ENCODE peak calls at places on chromosomes 16 and 17, in five cellular contexts. One of them, this sample, is unnamed.

GRCh38 chr17:66524848-66525247 is 222.4 kb downstream of the PRKCA start:
- DNase-seq in HepG2: no peak
- DNase-seq in GM12878: no peak
- DNase-seq in HCT116: no peak
- DNase-seq in K562: no peak
- DNase-seq in this sample: no peak

GRCh38 chr16:80862153-80862552 is 57.8 kb upstream of the CDYL2 start:
- DNase-seq in GM12878: no peak
- DNase-seq in HCT116: no peak
- DNase-seq in HepG2: no peak
- DNase-seq in K562: no peak
- DNase-seq in this sample: no peak

GRCh38 chr17:76871668-76872067 is 3.5 kb downstream of the MGAT5B start:
- DNase-seq in K562: no peak
- DNase-seq in HepG2: no peak
- DNase-seq in GM12878: no peak
- DNase-seq in HCT116: no peak
- DNase-seq in this sample: no peak

GRCh38 chr16:70520612-70521297 is 2.6 kb downstream of the COG4 start:
- DNase-seq in GM12878: no peak
- DNase-seq in K562: no peak
- DNase-seq in HepG2: no peak
- DNase-seq in HCT116: no peak
- DNase-seq in this sample: no peak

GRCh38 chr17:81833160-81833920 is at the start of gene MCRIP1:
- DNase-seq in GM12878: peak; percentile 72
- DNase-seq in K562: peak; percentile 97
- DNase-seq in HepG2: peak; percentile 91
- DNase-seq in HCT116: peak; percentile 91
- DNase-seq in this sample: peak; percentile 98

GRCh38 chr17:43393944-43394482 is 4.8 kb upstream of the ARL4D start:
- DNase-seq in GM12878: no peak
- DNase-seq in HepG2: peak; percentile 83
- DNase-seq in HCT116: peak; percentile 79
- DNase-seq in K562: peak; percentile 87
- DNase-seq in this sample: peak; percentile 98

GRCh38 chr16:48948911-48949310 is 332.7 kb downstream of the CBLN1 start:
- DNase-seq in HepG2: no peak
- DNase-seq in HCT116: no peak
- DNase-seq in K562: no peak
- DNase-seq in GM12878: no peak
- DNase-seq in this sample: no peak

GRCh38 chr16:77043076-77043475 is 147.9 kb upstream of the MON1B start:
- DNase-seq in HCT116: peak; percentile 8
- DNase-seq in K562: no peak
- DNase-seq in HepG2: no peak
- DNase-seq in GM12878: no peak
- DNase-seq in this sample: peak; percentile 53

GRCh38 chr17:64662774-64663367 is 764 bp upstream of the SMURF2 start:
- DNase-seq in K562: no peak
- DNase-seq in HCT116: peak; percentile 82
- DNase-seq in GM12878: no peak
- DNase-seq in HepG2: no peak
- DNase-seq in this sample: peak; percentile 91

GRCh38 chr16:74556375-74556922 is 50.5 kb downstream of the GLG1 start:
- DNase-seq in HepG2: no peak
- DNase-seq in HCT116: peak; percentile 51
- DNase-seq in GM12878: no peak
- DNase-seq in K562: no peak
- DNase-seq in this sample: no peak

GRCh38 chr16:19014456-19014855 is 30.7 kb downstream of the TMC7 start:
- DNase-seq in K562: no peak
- DNase-seq in GM12878: no peak
- DNase-seq in HCT116: no peak
- DNase-seq in HepG2: peak; percentile 41
- DNase-seq in this sample: peak; percentile 50

GRCh38 chr16:84550096-84550495 is 45.6 kb upstream of the MEAK7 start:
- DNase-seq in HepG2: no peak
- DNase-seq in K562: no peak
- DNase-seq in HCT116: no peak
- DNase-seq in GM12878: no peak
- DNase-seq in this sample: no peak

GRCh38 chr16:56542039-56542438 is 22.2 kb upstream of the BBS2 start:
- DNase-seq in HCT116: no peak
- DNase-seq in GM12878: no peak
- DNase-seq in K562: no peak
- DNase-seq in HepG2: no peak
- DNase-seq in this sample: no peak

GRCh38 chr17:81049372-81049911 is 14.5 kb downstream of the BAIAP2 start:
- DNase-seq in HepG2: no peak
- DNase-seq in GM12878: peak; percentile 17
- DNase-seq in K562: no peak
- DNase-seq in HCT116: no peak
- DNase-seq in this sample: no peak

GRCh38 chr17:76497979-76498885 is 3.0 kb downstream of the RHBDF2 start:
- DNase-seq in GM12878: no peak
- DNase-seq in HepG2: peak; percentile 55
- DNase-seq in K562: no peak
- DNase-seq in HCT116: no peak
- DNase-seq in this sample: peak; percentile 65

GRCh38 chr16:1610841-1611653 is 825 bp downstream of the IFT140 start:
- DNase-seq in HCT116: no peak
- DNase-seq in K562: no peak
- DNase-seq in GM12878: no peak
- DNase-seq in HepG2: no peak
- DNase-seq in this sample: no peak

GRCh38 chr17:19646788-19647696 is 1.5 kb upstream of the ALDH3A2 start:
- DNase-seq in HCT116: peak; percentile 52
- DNase-seq in GM12878: no peak
- DNase-seq in K562: no peak
- DNase-seq in HepG2: peak; percentile 69
- DNase-seq in this sample: peak; percentile 52

GRCh38 chr17:65231662-65232335 is 94.6 kb downstream of the RGS9 start:
- DNase-seq in HepG2: peak; percentile 70
- DNase-seq in K562: peak; percentile 77
- DNase-seq in HCT116: peak; percentile 74
- DNase-seq in GM12878: peak; percentile 12
- DNase-seq in this sample: peak; percentile 92

GRCh38 chr17:79612468-79613194 is 1.8 kb upstream of the RBFOX3 start:
- DNase-seq in GM12878: no peak
- DNase-seq in K562: peak; percentile 81
- DNase-seq in HepG2: peak; percentile 46
- DNase-seq in HCT116: peak; percentile 63
- DNase-seq in this sample: peak; percentile 94

GRCh38 chr17:40551874-40552768 is 13.2 kb downstream of the CCR7 start:
- DNase-seq in HCT116: no peak
- DNase-seq in K562: no peak
- DNase-seq in HepG2: peak; percentile 95
- DNase-seq in GM12878: no peak
- DNase-seq in this sample: no peak

GRCh38 chr17:6969323-6969726 is 26.5 kb upstream of the ALOX12 start:
- DNase-seq in HCT116: no peak
- DNase-seq in K562: no peak
- DNase-seq in HepG2: peak; percentile 12
- DNase-seq in GM12878: no peak
- DNase-seq in this sample: no peak

GRCh38 chr16:75552951-75553350 is 3.1 kb downstream of the TMEM231 start:
- DNase-seq in GM12878: no peak
- DNase-seq in HepG2: no peak
- DNase-seq in HCT116: no peak
- DNase-seq in K562: no peak
- DNase-seq in this sample: no peak

GRCh38 chr17:65800655-65801054 is 239.2 kb upstream of the AXIN2 start:
- DNase-seq in GM12878: no peak
- DNase-seq in HepG2: no peak
- DNase-seq in K562: no peak
- DNase-seq in HCT116: no peak
- DNase-seq in this sample: no peak

GRCh38 chr17:14922421-14922820 is 342.7 kb downstream of the PMP22 start:
- DNase-seq in HCT116: no peak
- DNase-seq in K562: no peak
- DNase-seq in HepG2: no peak
- DNase-seq in GM12878: no peak
- DNase-seq in this sample: no peak

GRCh38 chr16:21338537-21339268 is 60.6 kb upstream of the CRYM start:
- DNase-seq in GM12878: no peak
- DNase-seq in HCT116: no peak
- DNase-seq in HepG2: peak; percentile 87
- DNase-seq in K562: no peak
- DNase-seq in this sample: no peak

GRCh38 chr16:64391009-64391663 is 730.7 kb downstream of the CDH11 start:
- DNase-seq in K562: no peak
- DNase-seq in HepG2: peak; percentile 21
- DNase-seq in HCT116: no peak
- DNase-seq in GM12878: no peak
- DNase-seq in this sample: no peak

GRCh38 chr16:88478889-88479794 is 26.1 kb downstream of the ZFPM1 start:
- DNase-seq in HepG2: no peak
- DNase-seq in HCT116: no peak
- DNase-seq in GM12878: no peak
- DNase-seq in K562: no peak
- DNase-seq in this sample: no peak

GRCh38 chr16:88476817-88477397 is 23.8 kb downstream of the ZFPM1 start:
- DNase-seq in HepG2: no peak
- DNase-seq in K562: no peak
- DNase-seq in HCT116: no peak
- DNase-seq in GM12878: no peak
- DNase-seq in this sample: no peak

GRCh38 chr16:88476203-88476602 is 23.1 kb downstream of the ZFPM1 start:
- DNase-seq in HCT116: no peak
- DNase-seq in GM12878: no peak
- DNase-seq in K562: no peak
- DNase-seq in HepG2: no peak
- DNase-seq in this sample: no peak

GRCh38 chr16:88478115-88478514 is 25.0 kb downstream of the ZFPM1 start:
- DNase-seq in K562: no peak
- DNase-seq in HCT116: no peak
- DNase-seq in HepG2: no peak
- DNase-seq in GM12878: no peak
- DNase-seq in this sample: no peak

GRCh38 chr16:88477631-88478030 is 24.6 kb downstream of the ZFPM1 start:
- DNase-seq in HepG2: no peak
- DNase-seq in GM12878: no peak
- DNase-seq in K562: no peak
- DNase-seq in HCT116: no peak
- DNase-seq in this sample: no peak
- H4K20me1 ChIP-seq in HepG2: peaks cover 31% of the 10 kb centered on the region
- H4K20me1 ChIP-seq in GM12878: peaks cover 4% of the 10 kb centered on the region
- H4K20me1 ChIP-seq in K562: peaks cover 67% of the 10 kb centered on the region
- H4K20me1 ChIP-seq in HCT116: no peaks in the 10 kb centered on the region
- H4K20me1 ChIP-seq in this sample: no peaks in the 10 kb centered on the region

GRCh38 chr16:51638338-51639135 is 487.5 kb upstream of the SALL1 start:
- DNase-seq in HepG2: no peak
- DNase-seq in HCT116: no peak
- DNase-seq in K562: no peak
- DNase-seq in GM12878: no peak
- DNase-seq in this sample: no peak

GRCh38 chr16:51636913-51637743 is 486.1 kb upstream of the SALL1 start:
- DNase-seq in HCT116: no peak
- DNase-seq in K562: no peak
- DNase-seq in HepG2: no peak
- DNase-seq in GM12878: no peak
- DNase-seq in this sample: peak; percentile 91

GRCh38 chr16:51637744-51638100 is 486.7 kb upstream of the SALL1 start:
- DNase-seq in K562: no peak
- DNase-seq in HCT116: no peak
- DNase-seq in HepG2: no peak
- DNase-seq in GM12878: no peak
- DNase-seq in this sample: no peak

GRCh38 chr16:51640196-51640595 is 489.1 kb upstream of the SALL1 start:
- DNase-seq in GM12878: no peak
- DNase-seq in HCT116: no peak
- DNase-seq in HepG2: no peak
- DNase-seq in K562: no peak
- DNase-seq in this sample: peak; percentile 39

GRCh38 chr16:51641191-51641765 is 490.2 kb upstream of the SALL1 start:
- DNase-seq in HCT116: no peak
- DNase-seq in K562: no peak
- DNase-seq in HepG2: no peak
- DNase-seq in GM12878: no peak
- DNase-seq in this sample: no peak
- TF ChIP-seq REST in HCT116: no peak
- TF ChIP-seq REST in K562: no peak
- TF ChIP-seq REST in HepG2: no peak
- TF ChIP-seq REST in GM12878: no peak
- TF ChIP-seq REST in this sample: no peak

DNA sequence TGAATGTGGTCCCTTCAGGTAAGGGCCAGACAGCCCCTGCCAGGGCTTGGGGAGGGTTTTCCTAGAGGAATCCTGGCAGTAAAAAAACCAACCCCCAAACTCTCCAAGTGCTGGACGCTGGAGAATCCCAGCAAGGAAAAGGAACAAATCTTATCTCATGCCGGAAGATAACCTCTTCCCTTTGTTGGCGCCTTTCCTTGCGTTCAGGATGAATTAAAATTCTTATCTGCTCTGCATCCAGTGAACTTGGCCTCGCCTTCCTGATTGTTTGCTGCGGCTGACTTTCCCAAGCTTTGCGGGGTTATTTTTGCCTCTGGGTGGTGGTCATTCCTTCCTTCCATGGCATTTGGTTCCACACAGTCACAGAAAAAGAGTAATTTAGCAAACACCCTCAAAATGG is 77.6 kb downstream of the MRC2 start:
- DNase-seq in K562: no peak
- DNase-seq in HCT116: no peak
- DNase-seq in HepG2: no peak
- DNase-seq in GM12878: no peak
- DNase-seq in this sample: no peak
- TF ChIP-seq EZH2 in K562: no peak
- TF ChIP-seq EZH2 in HCT116: no peak
- TF ChIP-seq EZH2 in HepG2: no peak
- TF ChIP-seq EZH2 in GM12878: no peak
- TF ChIP-seq EZH2 in this sample: no peak

DNA sequence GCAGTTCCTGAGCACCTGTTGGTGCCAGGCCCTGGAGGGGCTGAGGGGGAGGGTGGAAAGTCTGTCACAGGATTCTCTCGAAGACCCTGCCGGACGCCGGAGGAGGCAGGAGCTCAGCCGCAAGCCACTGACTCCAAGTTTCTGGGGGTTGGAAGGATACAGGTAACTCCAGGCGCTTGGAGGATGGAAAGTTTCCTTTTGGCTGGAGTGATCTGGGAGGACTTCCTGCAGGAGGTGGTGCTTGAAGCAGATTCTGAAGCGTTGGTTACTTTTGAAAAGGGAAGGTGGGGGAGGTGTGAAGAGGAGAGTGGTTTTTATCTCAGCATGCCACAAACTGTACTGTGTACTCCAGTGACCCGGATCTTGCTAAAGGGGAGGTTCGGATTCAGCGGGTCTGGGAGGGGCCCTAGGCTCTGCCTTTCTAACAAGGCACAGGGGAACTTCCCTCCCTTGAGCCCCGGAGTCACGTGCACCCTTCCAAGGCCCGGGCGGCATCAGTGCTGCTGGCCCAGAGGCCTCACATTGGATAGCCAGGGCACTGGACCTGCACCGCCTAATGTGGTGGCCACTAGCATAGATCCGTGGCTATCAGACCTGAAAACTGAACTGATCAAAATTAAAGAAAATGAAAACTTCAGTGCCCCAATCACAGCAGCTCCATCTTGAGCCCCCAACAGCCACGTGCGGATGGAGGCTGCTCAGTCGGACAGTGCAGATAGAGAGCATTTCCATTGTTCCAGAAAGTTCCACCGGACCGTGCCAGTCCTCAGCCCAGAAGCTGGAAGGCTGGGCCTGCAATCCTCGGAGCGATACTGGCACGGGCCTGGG is 42.2 kb upstream of the GSE1 start:
- DNase-seq in K562: peak; percentile 94
- DNase-seq in GM12878: peak; percentile 77
- DNase-seq in HCT116: no peak
- DNase-seq in HepG2: no peak
- DNase-seq in this sample: no peak
- H4K20me1 ChIP-seq in K562: peaks cover 70% of the 10 kb centered on the region
- H4K20me1 ChIP-seq in GM12878: peaks cover 3% of the 10 kb centered on the region
- H4K20me1 ChIP-seq in HCT116: peaks cover 3% of the 10 kb centered on the region
- H4K20me1 ChIP-seq in HepG2: peaks cover 69% of the 10 kb centered on the region
- H4K20me1 ChIP-seq in this sample: no peaks in the 10 kb centered on the region

This sample was measured in GM23338.